ENCODE peak calls at places on chromosome 1, in eight cellular contexts. One of them, this sample, is unnamed.

GRCh38 chr1:28719332-28719619 is 17.5 kb upstream of the YTHDF2 start:
- DNase-seq in IMR-90: no peak
- DNase-seq in posterior vena cava: no peak
- DNase-seq in NCI-H1436: no peak
- DNase-seq in NCI-H1694: no peak
- DNase-seq in ovary: no peak
- DNase-seq in astrocyte of the cerebellum: no peak
- DNase-seq in cardiac fibroblast: no peak
- DNase-seq in this sample: no peak

GRCh38 chr1:153548722-153549695 is at the start of gene S100A3:
- DNase-seq in ovary: no peak
- DNase-seq in NCI-H1436: no peak
- DNase-seq in posterior vena cava: peak
- DNase-seq in astrocyte of the cerebellum: no peak
- DNase-seq in IMR-90: peak
- DNase-seq in cardiac fibroblast: peak
- DNase-seq in NCI-H1694: no peak
- DNase-seq in this sample: no peak

GRCh38 chr1:230317823-230318819 is 108.0 kb downstream of the PGBD5 start:
- DNase-seq in cardiac fibroblast: no peak
- DNase-seq in NCI-H1436: no peak
- DNase-seq in IMR-90: no peak
- DNase-seq in posterior vena cava: peak
- DNase-seq in NCI-H1694: no peak
- DNase-seq in ovary: no peak
- DNase-seq in astrocyte of the cerebellum: no peak
- DNase-seq in this sample: no peak

GRCh38 chr1:24266398-24266941 is 52.7 kb upstream of the GRHL3 start:
- DNase-seq in astrocyte of the cerebellum: peak
- DNase-seq in ovary: no peak
- DNase-seq in posterior vena cava: no peak
- DNase-seq in IMR-90: peak
- DNase-seq in NCI-H1436: no peak
- DNase-seq in NCI-H1694: no peak
- DNase-seq in cardiac fibroblast: peak
- DNase-seq in this sample: no peak

GRCh38 chr1:170162385-170163226 is 16.8 kb downstream of the NTMT2 start:
- DNase-seq in ovary: peak
- DNase-seq in NCI-H1436: no peak
- DNase-seq in NCI-H1694: no peak
- DNase-seq in astrocyte of the cerebellum: peak
- DNase-seq in cardiac fibroblast: peak
- DNase-seq in IMR-90: peak
- DNase-seq in posterior vena cava: peak
- DNase-seq in this sample: no peak

GRCh38 chr1:14945132-14946010 is 208.2 kb upstream of the TMEM51 start:
- DNase-seq in posterior vena cava: no peak
- DNase-seq in astrocyte of the cerebellum: peak
- DNase-seq in ovary: peak
- DNase-seq in IMR-90: peak
- DNase-seq in cardiac fibroblast: peak
- DNase-seq in NCI-H1436: no peak
- DNase-seq in NCI-H1694: peak
- DNase-seq in this sample: no peak

GRCh38 chr1:27606708-27607238 is 2.8 kb upstream of the AHDC1 start:
- DNase-seq in IMR-90: peak
- DNase-seq in astrocyte of the cerebellum: no peak
- DNase-seq in ovary: no peak
- DNase-seq in NCI-H1694: no peak
- DNase-seq in posterior vena cava: no peak
- DNase-seq in NCI-H1436: no peak
- DNase-seq in cardiac fibroblast: peak
- DNase-seq in this sample: no peak

GRCh38 chr1:47189844-47190562 is at the start of gene PDZK1IP1:
- DNase-seq in NCI-H1694: no peak
- DNase-seq in NCI-H1436: no peak
- DNase-seq in cardiac fibroblast: peak
- DNase-seq in ovary: peak
- DNase-seq in astrocyte of the cerebellum: no peak
- DNase-seq in IMR-90: peak
- DNase-seq in posterior vena cava: peak
- DNase-seq in this sample: no peak

GRCh38 chr1:64019818-64020217 is 183.6 kb upstream of the UBE2U start:
- DNase-seq in NCI-H1436: no peak
- DNase-seq in astrocyte of the cerebellum: no peak
- DNase-seq in IMR-90: peak
- DNase-seq in ovary: no peak
- DNase-seq in NCI-H1694: no peak
- DNase-seq in posterior vena cava: no peak
- DNase-seq in cardiac fibroblast: peak
- DNase-seq in this sample: no peak

GRCh38 chr1:209993061-209993830 is 55.2 kb downstream of the SYT14 start:
- DNase-seq in astrocyte of the cerebellum: no peak
- DNase-seq in posterior vena cava: no peak
- DNase-seq in NCI-H1694: no peak
- DNase-seq in IMR-90: no peak
- DNase-seq in cardiac fibroblast: no peak
- DNase-seq in NCI-H1436: no peak
- DNase-seq in ovary: no peak
- DNase-seq in this sample: no peak

GRCh38 chr1:218351617-218352438 is 6.7 kb downstream of the TGFB2 start:
- DNase-seq in ovary: no peak
- DNase-seq in posterior vena cava: peak
- DNase-seq in IMR-90: peak
- DNase-seq in NCI-H1694: no peak
- DNase-seq in cardiac fibroblast: peak
- DNase-seq in NCI-H1436: no peak
- DNase-seq in astrocyte of the cerebellum: no peak
- DNase-seq in this sample: no peak

GRCh38 chr1:111222308-111223125 is 5.0 kb upstream of the CHI3L2 start:
- DNase-seq in astrocyte of the cerebellum: peak
- DNase-seq in NCI-H1436: peak
- DNase-seq in NCI-H1694: peak
- DNase-seq in cardiac fibroblast: peak
- DNase-seq in IMR-90: peak
- DNase-seq in posterior vena cava: peak
- DNase-seq in ovary: peak
- DNase-seq in this sample: peak

GRCh38 chr1:82704966-82705365 is 904.2 kb downstream of the ADGRL2 start:
- DNase-seq in NCI-H1694: no peak
- DNase-seq in IMR-90: no peak
- DNase-seq in NCI-H1436: no peak
- DNase-seq in astrocyte of the cerebellum: no peak
- DNase-seq in ovary: no peak
- DNase-seq in posterior vena cava: no peak
- DNase-seq in cardiac fibroblast: peak
- DNase-seq in this sample: no peak

GRCh38 chr1:2788506-2789163 is 12.9 kb downstream of the TTC34 start:
- DNase-seq in ovary: no peak
- DNase-seq in posterior vena cava: peak
- DNase-seq in cardiac fibroblast: no peak
- DNase-seq in IMR-90: no peak
- DNase-seq in NCI-H1436: no peak
- DNase-seq in NCI-H1694: no peak
- DNase-seq in astrocyte of the cerebellum: no peak
- DNase-seq in this sample: peak

GRCh38 chr1:201136696-201137392 is 9.9 kb upstream of the ASCL5 start:
- DNase-seq in NCI-H1694: no peak
- DNase-seq in NCI-H1436: no peak
- DNase-seq in IMR-90: no peak
- DNase-seq in astrocyte of the cerebellum: no peak
- DNase-seq in posterior vena cava: peak
- DNase-seq in cardiac fibroblast: no peak
- DNase-seq in ovary: no peak
- DNase-seq in this sample: no peak

GRCh38 chr1:112882271-112882744 is 73.7 kb downstream of the SLC16A1 start:
- DNase-seq in IMR-90: no peak
- DNase-seq in NCI-H1694: no peak
- DNase-seq in ovary: no peak
- DNase-seq in posterior vena cava: no peak
- DNase-seq in NCI-H1436: no peak
- DNase-seq in cardiac fibroblast: no peak
- DNase-seq in astrocyte of the cerebellum: no peak
- DNase-seq in this sample: no peak

GRCh38 chr1:31639543-31639942 is 5.1 kb downstream of the PEF1 start:
- DNase-seq in NCI-H1694: no peak
- DNase-seq in IMR-90: peak
- DNase-seq in ovary: no peak
- DNase-seq in cardiac fibroblast: peak
- DNase-seq in NCI-H1436: no peak
- DNase-seq in astrocyte of the cerebellum: no peak
- DNase-seq in posterior vena cava: no peak
- DNase-seq in this sample: no peak

GRCh38 chr1:55478742-55479141 is 263.6 kb upstream of the USP24 start:
- DNase-seq in astrocyte of the cerebellum: peak
- DNase-seq in posterior vena cava: no peak
- DNase-seq in cardiac fibroblast: peak
- DNase-seq in NCI-H1436: peak
- DNase-seq in NCI-H1694: peak
- DNase-seq in IMR-90: peak
- DNase-seq in ovary: no peak
- DNase-seq in this sample: no peak

GRCh38 chr1:168498159-168498609 is 45.6 kb downstream of the XCL2 start:
- DNase-seq in ovary: no peak
- DNase-seq in IMR-90: peak
- DNase-seq in astrocyte of the cerebellum: peak
- DNase-seq in cardiac fibroblast: peak
- DNase-seq in NCI-H1436: peak
- DNase-seq in posterior vena cava: no peak
- DNase-seq in NCI-H1694: peak
- DNase-seq in this sample: no peak

GRCh38 chr1:99820546-99820945 is 29.6 kb upstream of the AGL start:
- DNase-seq in IMR-90: no peak
- DNase-seq in astrocyte of the cerebellum: no peak
- DNase-seq in cardiac fibroblast: no peak
- DNase-seq in NCI-H1436: no peak
- DNase-seq in posterior vena cava: no peak
- DNase-seq in NCI-H1694: no peak
- DNase-seq in ovary: no peak
- DNase-seq in this sample: no peak

GRCh38 chr1:31617917-31618746 is 643 bp downstream of the HCRTR1 start:
- DNase-seq in IMR-90: peak
- DNase-seq in NCI-H1436: peak
- DNase-seq in posterior vena cava: peak
- DNase-seq in NCI-H1694: no peak
- DNase-seq in ovary: no peak
- DNase-seq in astrocyte of the cerebellum: no peak
- DNase-seq in cardiac fibroblast: peak
- DNase-seq in this sample: peak

GRCh38 chr1:210232524-210233215 is at the start of gene SERTAD4:
- DNase-seq in ovary: peak
- DNase-seq in NCI-H1694: peak
- DNase-seq in IMR-90: no peak
- DNase-seq in posterior vena cava: no peak
- DNase-seq in cardiac fibroblast: peak
- DNase-seq in astrocyte of the cerebellum: no peak
- DNase-seq in NCI-H1436: peak
- DNase-seq in this sample: no peak

GRCh38 chr1:91622586-91622985 is 121.9 kb downstream of the CDC7 start:
- DNase-seq in NCI-H1436: no peak
- DNase-seq in astrocyte of the cerebellum: peak
- DNase-seq in ovary: peak
- DNase-seq in posterior vena cava: peak
- DNase-seq in cardiac fibroblast: no peak
- DNase-seq in IMR-90: no peak
- DNase-seq in NCI-H1694: no peak
- DNase-seq in this sample: no peak

GRCh38 chr1:201042663-201043461 is 19.3 kb upstream of the KIF21B start:
- DNase-seq in NCI-H1436: peak
- DNase-seq in ovary: no peak
- DNase-seq in posterior vena cava: peak
- DNase-seq in cardiac fibroblast: peak
- DNase-seq in NCI-H1694: peak
- DNase-seq in IMR-90: peak
- DNase-seq in astrocyte of the cerebellum: peak
- DNase-seq in this sample: peak

GRCh38 chr1:225772848-225773247 is 4.8 kb upstream of the SRP9 start:
- DNase-seq in NCI-H1694: no peak
- DNase-seq in cardiac fibroblast: no peak
- DNase-seq in IMR-90: no peak
- DNase-seq in posterior vena cava: no peak
- DNase-seq in ovary: no peak
- DNase-seq in astrocyte of the cerebellum: no peak
- DNase-seq in NCI-H1436: no peak
- DNase-seq in this sample: no peak

GRCh38 chr1:238624786-238625185 is 734.1 kb upstream of the ZP4 start:
- DNase-seq in astrocyte of the cerebellum: no peak
- DNase-seq in cardiac fibroblast: no peak
- DNase-seq in NCI-H1694: no peak
- DNase-seq in NCI-H1436: peak
- DNase-seq in posterior vena cava: no peak
- DNase-seq in IMR-90: peak
- DNase-seq in ovary: no peak
- DNase-seq in this sample: no peak

GRCh38 chr1:150973258-150973825 is 1.3 kb downstream of the CERS2 start:
- DNase-seq in NCI-H1694: no peak
- DNase-seq in ovary: peak
- DNase-seq in posterior vena cava: no peak
- DNase-seq in NCI-H1436: no peak
- DNase-seq in cardiac fibroblast: no peak
- DNase-seq in astrocyte of the cerebellum: no peak
- DNase-seq in IMR-90: no peak
- DNase-seq in this sample: no peak

GRCh38 chr1:221712776-221713431 is 29.0 kb downstream of the DUSP10 start:
- DNase-seq in astrocyte of the cerebellum: no peak
- DNase-seq in IMR-90: no peak
- DNase-seq in cardiac fibroblast: no peak
- DNase-seq in NCI-H1694: no peak
- DNase-seq in posterior vena cava: no peak
- DNase-seq in NCI-H1436: no peak
- DNase-seq in ovary: no peak
- DNase-seq in this sample: peak

This sample was measured in activated naive CD8-positive, alpha-beta T cell treated with anti-CD3 and anti-CD28 coated beads, Interleukin-2, amount 10 ng/mL, durations not matched to agents 7 days and 5 days.